ENCODE peak calls at places on chromosome 1, in four cellular contexts. O is activated CD4-positive, CD25-positive, alpha-beta regulatory T cell treated with anti-CD3 and anti-CD28 coated beads, Interleukin-2, amount 50 U/mL, for 16 hours; V is GM04504; W is RKO. Y is an unnamed sample.

GRCh38 chr1:16139473-16139962 is 16.4 kb downstream of the EPHA2 start:
- DNase-seq in O (no peak), V (no peak), W (peak), Y (no peak)

GRCh38 chr1:35663434-35663833 is 22.1 kb upstream of the PSMB2 start:
- DNase-seq in O (no peak), V (no peak), W (no peak), Y (no peak)

GRCh38 chr1:113998361-113998760 is 19.1 kb downstream of the OLFML3 start:
- DNase-seq in O (no peak), V (no peak), W (no peak), Y (no peak)

GRCh38 chr1:32470991-32471694 is 6.3 kb downstream of the ZBTB8B start:
- DNase-seq in O (no peak), V (no peak), W (no peak), Y (no peak)

GRCh38 chr1:92299477-92300125 is 742 bp downstream of the RPAP2 start:
- DNase-seq in O (no peak), V (no peak), W (peak), Y (no peak)

GRCh38 chr1:154405762-154406571 is 824 bp downstream of the IL6R start:
- DNase-seq in O (peak), V (peak), W (peak), Y (peak)

GRCh38 chr1:155976913-155977606 is 1.3 kb downstream of the ARHGEF2 start:
- DNase-seq in O (no peak), V (no peak), W (no peak), Y (no peak)

GRCh38 chr1:7046314-7046713 is 261.1 kb downstream of the CAMTA1 start:
- DNase-seq in O (no peak), V (peak), W (peak), Y (no peak)

GRCh38 chr1:3069491-3070303 is 694 bp downstream of the PRDM16 start:
- DNase-seq in O (no peak), V (peak), W (peak), Y (no peak)

GRCh38 chr1:167722152-167722869 is 529 bp downstream of the MPZL1 start:
- DNase-seq in O (no peak), V (no peak), W (peak), Y (no peak)

GRCh38 chr1:26692793-26693490 is 2.9 kb upstream of the ARID1A start:
- DNase-seq in O (peak), V (peak), W (peak), Y (peak)

GRCh38 chr1:68231627-68232303 is 558 bp downstream of the WLS start:
- DNase-seq in O (no peak), V (no peak), W (peak), Y (no peak)

GRCh38 chr1:150548632-150549495 is at the start of gene ADAMTSL4:
- DNase-seq in O (no peak), V (no peak), W (peak), Y (no peak)

GRCh38 chr1:212688338-212689047 is 11.1 kb downstream of the BATF3 start:
- DNase-seq in O (no peak), V (no peak), W (no peak), Y (no peak)

GRCh38 chr1:181347495-181348390 is 135.6 kb upstream of the CACNA1E start:
- DNase-seq in O (no peak), V (no peak), W (no peak), Y (no peak)

GRCh38 chr1:201024251-201024998 is 911 bp upstream of the KIF21B start:
- DNase-seq in O (no peak), V (no peak), W (no peak), Y (no peak)

GRCh38 chr1:48657413-48657812 is 119.3 kb downstream of the BEND5 start:
- DNase-seq in O (no peak), V (no peak), W (no peak), Y (no peak)

GRCh38 chr1:228212415-228212965 is 4.6 kb downstream of the OBSCN start:
- DNase-seq in O (no peak), V (no peak), W (no peak), Y (no peak)

GRCh38 chr1:54798769-54799641 is 2.1 kb downstream of the TTC22 start:
- DNase-seq in O (no peak), V (no peak), W (no peak), Y (no peak)

Y was measured in effector CD8-positive, alpha-beta T cell.